ENCODE peak calls at places on chromosome 17, in seven cellular contexts. X, F, U, Q, Y, N and Z are unnamed samples.

GRCh38 chr17:76402711-76403110 is 18.3 kb downstream of the SPHK1 start:
- DNase-seq in U (peak; percentile 23), Q (no peak), Y (no peak), N (no peak), F (no peak), X (no peak), Z (no peak)

GRCh38 chr17:40071720-40072480 is 9.1 kb downstream of the THRA start:
- DNase-seq in N (peak; percentile 79), X (peak; percentile 94), Y (no peak), Q (no peak), F (peak; percentile 95), U (peak; percentile 57), Z (peak; percentile 76)

GRCh38 chr17:63698381-63698885 is 1.5 kb downstream of the LIMD2 start:
- DNase-seq in Y (no peak), X (no peak), N (no peak), U (no peak), Q (no peak), F (no peak), Z (no peak)

GRCh38 chr17:15341385-15341849 is at the start of gene TEKT3:
- DNase-seq in N (peak; percentile 75), Q (peak; percentile 55), Y (peak; percentile 96), U (peak; percentile 78), X (peak; percentile 84), F (peak; percentile 76), Z (peak; percentile 90)

GRCh38 chr17:885971-886571 is 93.5 kb downstream of the NXN start:
- DNase-seq in F (peak; percentile 78), N (peak; percentile 86), X (peak; percentile 67), Q (no peak), Y (no peak), U (no peak), Z (peak; percentile 76)

GRCh38 chr17:320809-321385 is 31.7 kb downstream of the RPH3AL start:
- DNase-seq in U (peak; percentile 5), N (no peak), X (no peak), Y (peak; percentile 84), F (no peak), Q (no peak), Z (no peak)

GRCh38 chr17:59874366-59874765 is 18.4 kb downstream of the TUBD1 start:
- DNase-seq in X (no peak), U (no peak), Q (no peak), F (no peak), N (no peak), Y (no peak), Z (no peak)

GRCh38 chr17:50149425-50150353 is 788 bp downstream of the PPP1R9B start:
- DNase-seq in F (peak; percentile 70), N (no peak), Y (peak; percentile 87), U (peak; percentile 64), X (peak; percentile 54), Q (peak; percentile 48), Z (peak; percentile 66)

GRCh38 chr17:44738214-44738906 is 20.4 kb upstream of the ADAM11 start:
- DNase-seq in Y (no peak), X (no peak), F (no peak), Q (peak; percentile 49), N (no peak), U (no peak), Z (no peak)

GRCh38 chr17:17849147-17849820 is 12.5 kb upstream of the SREBF1 start:
- DNase-seq in X (peak; percentile 74), Q (no peak), N (peak; percentile 54), F (peak; percentile 93), U (peak; percentile 76), Y (no peak), Z (peak; percentile 46)

GRCh38 chr17:57269052-57269451 is 12.7 kb downstream of the MSI2 start:
- DNase-seq in X (no peak), N (no peak), U (no peak), F (no peak), Y (no peak), Q (no peak), Z (no peak)

GRCh38 chr17:57261084-57261461 is 4.8 kb downstream of the MSI2 start:
- DNase-seq in F (peak; percentile 56), Q (no peak), X (no peak), U (peak; percentile 31), Y (no peak), N (no peak), Z (no peak)

GRCh38 chr17:72953621-72954020 is 138.9 kb downstream of the SLC39A11 start:
- DNase-seq in F (no peak), Q (no peak), N (no peak), Y (no peak), X (no peak), U (no peak), Z (no peak)

GRCh38 chr17:76982408-76983074 is 114.3 kb downstream of the MGAT5B start:
- DNase-seq in U (no peak), Q (no peak), F (no peak), Y (no peak), N (no peak), X (no peak), Z (no peak)

GRCh38 chr17:12422632-12423031 is 243.1 kb upstream of the MYOCD start:
- DNase-seq in X (peak; percentile 30), Y (no peak), Q (no peak), N (no peak), U (no peak), F (no peak), Z (peak; percentile 55)

GRCh38 chr17:11980813-11981212 is 16.5 kb downstream of the ZNF18 start:
- DNase-seq in X (no peak), N (no peak), Q (no peak), U (peak; percentile 6), F (no peak), Y (no peak), Z (no peak)

GRCh38 chr17:82461827-82462524 is 3.4 kb downstream of the NARF start:
- DNase-seq in F (no peak), Q (no peak), X (peak; percentile 58), U (no peak), Y (no peak), N (no peak), Z (no peak)

GRCh38 chr17:82970818-82971610 is 108.4 kb upstream of the METRNL start:
- DNase-seq in Q (no peak), Y (no peak), U (no peak), F (no peak), X (no peak), N (no peak), Z (no peak)

GRCh38 chr17:2724783-2725164 is 13.2 kb upstream of the CLUH start:
- DNase-seq in F (peak; percentile 51), Q (peak; percentile 26), X (no peak), U (peak; percentile 48), Y (peak; percentile 91), N (no peak), Z (no peak)

DNA sequence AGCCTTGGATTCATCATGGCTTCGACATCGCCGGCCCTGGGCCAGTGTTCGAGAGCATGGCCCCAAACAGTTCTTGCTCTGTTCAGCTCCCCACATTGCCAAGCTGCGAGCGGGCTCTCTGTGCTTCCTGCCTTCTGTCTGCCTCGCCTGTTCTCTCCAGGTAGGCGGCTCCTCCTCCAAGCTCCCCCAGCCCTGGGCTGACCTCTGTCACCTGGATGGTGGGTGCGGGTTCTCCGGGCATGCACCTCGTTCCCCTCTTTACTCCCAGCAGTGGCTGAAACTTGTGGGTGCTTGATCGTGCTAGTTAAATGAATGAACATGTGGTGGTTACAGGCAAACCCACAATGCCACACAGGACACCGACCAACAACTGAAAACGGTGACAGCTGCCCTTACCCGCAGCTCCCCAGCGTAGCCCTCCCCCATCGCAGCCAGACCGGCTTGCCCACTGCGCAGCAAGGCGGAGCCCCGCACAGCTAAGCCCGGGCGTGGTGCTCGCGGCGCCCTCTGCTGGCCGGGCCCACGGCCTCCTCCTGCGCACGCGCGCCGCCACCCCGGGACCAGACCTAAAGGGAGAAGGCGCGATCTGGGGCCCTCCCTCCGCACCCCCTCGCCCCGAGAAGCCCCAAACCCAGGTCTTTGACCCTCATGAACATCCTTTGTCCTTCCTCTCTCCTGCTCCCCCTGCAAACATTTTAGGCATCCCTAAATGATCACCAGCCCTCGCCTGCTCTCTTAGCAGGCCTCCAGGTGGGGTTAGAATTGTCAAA is 22.9 kb upstream of the EIF1 start:
- DNase-seq in U (peak; percentile 88), Y (peak; percentile 92), X (peak; percentile 91), F (peak; percentile 90), Q (peak; percentile 74), N (peak; percentile 76), Z (peak; percentile 88)
- TF ChIP-seq CTCF in U (peak; percentile 91), Y (peak; percentile 94), X (peak; percentile 94), F (peak; percentile 75), Q (peak; percentile 94), N (peak; percentile 98), Z (peak; percentile 95)

DNA sequence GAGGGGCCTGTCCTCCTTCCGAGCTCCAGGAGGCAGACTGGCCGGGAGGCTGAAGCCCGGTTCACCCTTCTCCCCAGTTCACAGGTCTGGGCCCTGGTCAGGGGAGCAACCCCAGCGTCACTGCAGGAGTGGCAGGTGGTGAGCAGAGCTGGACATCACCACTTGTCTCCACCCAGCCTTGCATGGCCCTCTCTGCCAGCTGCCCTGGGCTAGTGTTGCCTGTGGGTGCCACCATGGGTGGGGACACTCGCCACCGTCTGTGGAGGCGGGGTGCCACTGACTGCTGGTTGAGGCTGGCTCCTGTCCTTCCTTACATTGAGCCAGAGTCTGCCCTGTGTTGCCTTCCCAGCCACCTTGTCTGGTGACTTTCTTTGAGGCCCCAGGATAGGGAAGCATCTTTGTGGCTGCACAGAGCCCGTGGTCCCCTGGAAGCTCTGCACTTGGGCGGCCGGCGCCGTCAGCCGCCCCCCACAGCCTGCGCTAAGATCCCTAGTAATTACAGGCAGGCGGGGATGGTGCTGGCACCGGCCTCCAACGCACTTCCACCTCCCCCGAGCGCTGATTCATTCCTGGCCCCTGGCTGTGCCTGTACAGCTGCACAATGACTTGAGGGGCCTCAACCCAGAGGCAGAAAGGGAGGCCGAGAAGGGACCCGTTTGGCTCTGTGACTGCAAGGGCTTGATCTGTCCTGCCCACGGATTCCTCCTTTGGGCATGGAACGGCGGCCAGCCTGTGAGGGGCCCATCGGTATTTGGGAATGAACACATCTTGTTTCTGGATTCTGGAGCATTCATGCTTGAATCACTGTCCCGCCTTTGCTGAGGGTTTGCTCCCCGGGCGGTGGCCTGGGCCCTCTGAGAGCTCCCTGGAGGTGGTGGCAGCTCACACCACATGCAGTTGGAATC is 5.2 kb downstream of the BAIAP2 start:
- DNase-seq in X (no peak), F (no peak), Q (peak; percentile 67), Y (no peak), N (no peak), U (peak; percentile 57), Z (no peak)
- H3K4me1 ChIP-seq in X (peaks cover 11% of the 10 kb centered on the region), F (peaks cover 73% of the 10 kb centered on the region), Q (peaks cover 20% of the 10 kb centered on the region), Y (peaks cover 24% of the 10 kb centered on the region), N (peaks cover 46% of the 10 kb centered on the region), U (no peaks in the 10 kb centered on the region), Z (peaks cover 94% of the 10 kb centered on the region)

GRCh38 chr17:22717211-22717610 is 1024.9 kb downstream of the KCNJ18 start:
- DNase-seq in Y (no peak), Q (no peak), X (no peak), F (no peak), N (no peak), U (no peak), Z (no peak)

GRCh38 chr17:22718689-22719088 is 1026.4 kb downstream of the KCNJ18 start:
- DNase-seq in U (no peak), Y (no peak), N (no peak), X (no peak), F (no peak), Q (no peak), Z (no peak)
- H3K9me3 ChIP-seq in U (no peaks in the 10 kb centered on the region), Y (peaks cover 24% of the 10 kb centered on the region), N (peaks cover 10% of the 10 kb centered on the region), X (no peaks in the 10 kb centered on the region), F (no peaks in the 10 kb centered on the region), Q (peaks cover 24% of the 10 kb centered on the region), Z (peaks cover 33% of the 10 kb centered on the region)

GRCh38 chr17:7961436-7961835 is 29.4 kb downstream of the CNTROB start:
- DNase-seq in Q (no peak), N (no peak), X (no peak), Y (no peak), U (no peak), F (no peak), Z (no peak)
- TF ChIP-seq CTCF in Q (no peak), N (no peak), X (no peak), Y (no peak), U (no peak), F (no peak), Z (no peak)